ENCODE peak calls at places on chromosomes 11 and 22, in eight cellular contexts. One of them, this sample, is unnamed.

GRCh38 chr11:99020324-99021225 is at the start of gene CNTN5:
- DNase-seq in MM.1S: peak; percentile 91
- DNase-seq in GM23248: peak; percentile 22
- DNase-seq in PC-9: peak; percentile 19
- DNase-seq in PC-3: peak; percentile 41
- DNase-seq in SK-N-SH: peak; percentile 55
- DNase-seq in hepatocyte: peak; percentile 79
- DNase-seq in HCT116: no peak
- DNase-seq in this sample: no peak

GRCh38 chr11:97361812-97362378 is 972.1 kb downstream of the JRKL start:
- DNase-seq in MM.1S: no peak
- DNase-seq in GM23248: no peak
- DNase-seq in PC-9: no peak
- DNase-seq in PC-3: peak; percentile 81
- DNase-seq in SK-N-SH: no peak
- DNase-seq in hepatocyte: peak; percentile 4
- DNase-seq in HCT116: no peak
- DNase-seq in this sample: no peak

GRCh38 chr11:117823294-117823940 is 1.1 kb downstream of the FXYD2 start:
- DNase-seq in MM.1S: no peak
- DNase-seq in GM23248: no peak
- DNase-seq in PC-9: no peak
- DNase-seq in PC-3: no peak
- DNase-seq in SK-N-SH: no peak
- DNase-seq in hepatocyte: no peak
- DNase-seq in HCT116: no peak
- DNase-seq in this sample: no peak

GRCh38 chr11:45178890-45179663 is 32.6 kb downstream of the PRDM11 start:
- DNase-seq in MM.1S: no peak
- DNase-seq in GM23248: peak; percentile 41
- DNase-seq in PC-9: no peak
- DNase-seq in PC-3: no peak
- DNase-seq in SK-N-SH: no peak
- DNase-seq in hepatocyte: no peak
- DNase-seq in HCT116: no peak
- DNase-seq in this sample: peak; percentile 46

GRCh38 chr11:119093951-119094815 is 7.5 kb downstream of the DPAGT1 start:
- DNase-seq in MM.1S: no peak
- DNase-seq in GM23248: peak; percentile 68
- DNase-seq in PC-9: peak; percentile 25
- DNase-seq in PC-3: peak; percentile 39
- DNase-seq in SK-N-SH: peak; percentile 40
- DNase-seq in hepatocyte: peak; percentile 62
- DNase-seq in HCT116: no peak
- DNase-seq in this sample: peak; percentile 67

GRCh38 chr22:36806824-36807223 is 10.0 kb downstream of the PVALB start:
- DNase-seq in MM.1S: no peak
- DNase-seq in GM23248: no peak
- DNase-seq in PC-9: no peak
- DNase-seq in PC-3: no peak
- DNase-seq in SK-N-SH: no peak
- DNase-seq in hepatocyte: no peak
- DNase-seq in HCT116: no peak
- DNase-seq in this sample: no peak

GRCh38 chr11:10351768-10352641 is 47.1 kb downstream of the ADM start:
- DNase-seq in MM.1S: no peak
- DNase-seq in GM23248: peak; percentile 93
- DNase-seq in PC-9: peak; percentile 37
- DNase-seq in PC-3: peak; percentile 72
- DNase-seq in SK-N-SH: peak; percentile 38
- DNase-seq in hepatocyte: peak; percentile 79
- DNase-seq in HCT116: no peak
- DNase-seq in this sample: no peak

GRCh38 chr11:67631427-67631826 is 1.7 kb upstream of the NUDT8 start:
- DNase-seq in MM.1S: no peak
- DNase-seq in GM23248: no peak
- DNase-seq in PC-9: no peak
- DNase-seq in PC-3: no peak
- DNase-seq in SK-N-SH: no peak
- DNase-seq in hepatocyte: no peak
- DNase-seq in HCT116: no peak
- DNase-seq in this sample: no peak

GRCh38 chr11:75768112-75768908 is at the start of gene DGAT2:
- DNase-seq in MM.1S: peak; percentile 85
- DNase-seq in GM23248: peak; percentile 90
- DNase-seq in PC-9: peak; percentile 75
- DNase-seq in PC-3: peak; percentile 82
- DNase-seq in SK-N-SH: peak; percentile 93
- DNase-seq in hepatocyte: peak; percentile 92
- DNase-seq in HCT116: peak; percentile 47
- DNase-seq in this sample: peak; percentile 90

GRCh38 chr22:50173221-50173982 is 2.9 kb downstream of the PANX2 start:
- DNase-seq in MM.1S: no peak
- DNase-seq in GM23248: no peak
- DNase-seq in PC-9: no peak
- DNase-seq in PC-3: no peak
- DNase-seq in SK-N-SH: no peak
- DNase-seq in hepatocyte: no peak
- DNase-seq in HCT116: no peak
- DNase-seq in this sample: peak; percentile 76

GRCh38 chr11:33410086-33410765 is 153.0 kb downstream of the HIPK3 start:
- DNase-seq in MM.1S: no peak
- DNase-seq in GM23248: no peak
- DNase-seq in PC-9: no peak
- DNase-seq in PC-3: no peak
- DNase-seq in SK-N-SH: no peak
- DNase-seq in hepatocyte: no peak
- DNase-seq in HCT116: no peak
- DNase-seq in this sample: no peak

GRCh38 chr11:469684-470667 is 19.9 kb downstream of the PTDSS2 start:
- DNase-seq in MM.1S: no peak
- DNase-seq in GM23248: peak; percentile 93
- DNase-seq in PC-9: no peak
- DNase-seq in PC-3: peak; percentile 34
- DNase-seq in SK-N-SH: peak; percentile 35
- DNase-seq in hepatocyte: peak; percentile 91
- DNase-seq in HCT116: no peak
- DNase-seq in this sample: no peak

GRCh38 chr11:613369-613968 is 2.3 kb downstream of the IRF7 start:
- DNase-seq in MM.1S: no peak
- DNase-seq in GM23248: no peak
- DNase-seq in PC-9: peak; percentile 60
- DNase-seq in PC-3: peak; percentile 70
- DNase-seq in SK-N-SH: peak; percentile 88
- DNase-seq in hepatocyte: peak; percentile 89
- DNase-seq in HCT116: peak; percentile 59
- DNase-seq in this sample: peak; percentile 86

GRCh38 chr11:110032257-110032656 is 60.9 kb upstream of the ZC3H12C start:
- DNase-seq in MM.1S: peak; percentile 23
- DNase-seq in GM23248: no peak
- DNase-seq in PC-9: no peak
- DNase-seq in PC-3: no peak
- DNase-seq in SK-N-SH: no peak
- DNase-seq in hepatocyte: no peak
- DNase-seq in HCT116: no peak
- DNase-seq in this sample: no peak
- H3K9me2 ChIP-seq in MM.1S: no peaks in the 10 kb centered on the region
- H3K9me2 ChIP-seq in GM23248: no peaks in the 10 kb centered on the region
- H3K9me2 ChIP-seq in PC-9: no peaks in the 10 kb centered on the region
- H3K9me2 ChIP-seq in PC-3: no peaks in the 10 kb centered on the region
- H3K9me2 ChIP-seq in SK-N-SH: no peaks in the 10 kb centered on the region
- H3K9me2 ChIP-seq in hepatocyte: no peaks in the 10 kb centered on the region
- H3K9me2 ChIP-seq in HCT116: no peaks in the 10 kb centered on the region
- H3K9me2 ChIP-seq in this sample: no peaks in the 10 kb centered on the region

GRCh38 chr22:38353142-38353629 is 36.0 kb upstream of the CSNK1E start:
- DNase-seq in MM.1S: peak; percentile 30
- DNase-seq in GM23248: peak; percentile 75
- DNase-seq in PC-9: peak; percentile 85
- DNase-seq in PC-3: peak; percentile 63
- DNase-seq in SK-N-SH: peak; percentile 88
- DNase-seq in hepatocyte: peak; percentile 75
- DNase-seq in HCT116: peak; percentile 8
- DNase-seq in this sample: peak; percentile 81
- H3K4me2 ChIP-seq in MM.1S: no peak overlapping the region
- H3K4me2 ChIP-seq in GM23248: no peak overlapping the region
- H3K4me2 ChIP-seq in PC-9: no peak overlapping the region
- H3K4me2 ChIP-seq in PC-3: no peak overlapping the region
- H3K4me2 ChIP-seq in SK-N-SH: no peak overlapping the region
- H3K4me2 ChIP-seq in hepatocyte: no peak overlapping the region
- H3K4me2 ChIP-seq in HCT116: no peak overlapping the region
- H3K4me2 ChIP-seq in this sample: no peak overlapping the region

GRCh38 chr11:11982975-11983374 is 25.5 kb downstream of the DKK3 start:
- DNase-seq in MM.1S: no peak
- DNase-seq in GM23248: peak; percentile 84
- DNase-seq in PC-9: no peak
- DNase-seq in PC-3: peak; percentile 71
- DNase-seq in SK-N-SH: no peak
- DNase-seq in hepatocyte: no peak
- DNase-seq in HCT116: no peak
- DNase-seq in this sample: no peak

GRCh38 chr11:11984563-11984962 is 23.9 kb downstream of the DKK3 start:
- DNase-seq in MM.1S: no peak
- DNase-seq in GM23248: peak; percentile 45
- DNase-seq in PC-9: no peak
- DNase-seq in PC-3: no peak
- DNase-seq in SK-N-SH: no peak
- DNase-seq in hepatocyte: no peak
- DNase-seq in HCT116: no peak
- DNase-seq in this sample: no peak

GRCh38 chr11:11982461-11982860 is 26.0 kb downstream of the DKK3 start:
- DNase-seq in MM.1S: no peak
- DNase-seq in GM23248: no peak
- DNase-seq in PC-9: no peak
- DNase-seq in PC-3: no peak
- DNase-seq in SK-N-SH: no peak
- DNase-seq in hepatocyte: no peak
- DNase-seq in HCT116: no peak
- DNase-seq in this sample: no peak

GRCh38 chr11:11981840-11982239 is 26.6 kb downstream of the DKK3 start:
- DNase-seq in MM.1S: no peak
- DNase-seq in GM23248: no peak
- DNase-seq in PC-9: no peak
- DNase-seq in PC-3: no peak
- DNase-seq in SK-N-SH: no peak
- DNase-seq in hepatocyte: no peak
- DNase-seq in HCT116: no peak
- DNase-seq in this sample: no peak

DNA sequence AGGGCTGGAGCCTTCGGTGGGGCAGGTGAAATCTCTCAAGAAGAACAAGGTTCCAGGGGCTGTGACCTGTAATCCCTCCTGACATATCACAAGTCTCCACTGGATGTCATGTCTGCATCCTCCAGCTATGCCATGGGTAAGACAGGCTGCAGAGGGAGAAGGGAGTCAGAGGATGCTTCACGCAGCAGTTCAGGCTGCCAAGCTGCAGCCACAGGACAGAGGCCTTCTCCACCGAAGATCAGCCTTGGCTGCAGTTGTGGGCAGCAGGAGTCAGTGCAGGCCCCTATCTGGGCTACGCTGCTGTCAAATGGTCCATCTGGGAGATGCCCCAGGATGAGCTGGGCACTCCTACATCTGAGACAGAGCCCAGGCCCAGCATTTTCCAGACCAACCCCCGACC is 25.0 kb downstream of the DKK3 start:
- DNase-seq in MM.1S: no peak
- DNase-seq in GM23248: peak; percentile 60
- DNase-seq in PC-9: no peak
- DNase-seq in PC-3: no peak
- DNase-seq in SK-N-SH: no peak
- DNase-seq in hepatocyte: no peak
- DNase-seq in HCT116: no peak
- DNase-seq in this sample: no peak
- H3K27ac ChIP-seq in MM.1S: no peak overlapping the region
- H3K27ac ChIP-seq in GM23248: peak overlapping the region; percentile 96
- H3K27ac ChIP-seq in PC-9: no peak overlapping the region
- H3K27ac ChIP-seq in PC-3: peak overlapping the region; percentile 63
- H3K27ac ChIP-seq in SK-N-SH: peak overlapping the region; percentile 99
- H3K27ac ChIP-seq in hepatocyte: no peak overlapping the region
- H3K27ac ChIP-seq in HCT116: no peak overlapping the region
- H3K27ac ChIP-seq in this sample: no peak overlapping the region

GRCh38 chr11:132898676-132899075 is 633.6 kb downstream of the OPCML start:
- DNase-seq in MM.1S: no peak
- DNase-seq in GM23248: no peak
- DNase-seq in PC-9: no peak
- DNase-seq in PC-3: no peak
- DNase-seq in SK-N-SH: no peak
- DNase-seq in hepatocyte: no peak
- DNase-seq in HCT116: no peak
- DNase-seq in this sample: no peak
- H3K9me2 ChIP-seq in MM.1S: no peaks in the 10 kb centered on the region
- H3K9me2 ChIP-seq in GM23248: no peaks in the 10 kb centered on the region
- H3K9me2 ChIP-seq in PC-9: no peaks in the 10 kb centered on the region
- H3K9me2 ChIP-seq in PC-3: no peaks in the 10 kb centered on the region
- H3K9me2 ChIP-seq in SK-N-SH: no peaks in the 10 kb centered on the region
- H3K9me2 ChIP-seq in hepatocyte: no peaks in the 10 kb centered on the region
- H3K9me2 ChIP-seq in HCT116: no peaks in the 10 kb centered on the region
- H3K9me2 ChIP-seq in this sample: no peaks in the 10 kb centered on the region

DNA sequence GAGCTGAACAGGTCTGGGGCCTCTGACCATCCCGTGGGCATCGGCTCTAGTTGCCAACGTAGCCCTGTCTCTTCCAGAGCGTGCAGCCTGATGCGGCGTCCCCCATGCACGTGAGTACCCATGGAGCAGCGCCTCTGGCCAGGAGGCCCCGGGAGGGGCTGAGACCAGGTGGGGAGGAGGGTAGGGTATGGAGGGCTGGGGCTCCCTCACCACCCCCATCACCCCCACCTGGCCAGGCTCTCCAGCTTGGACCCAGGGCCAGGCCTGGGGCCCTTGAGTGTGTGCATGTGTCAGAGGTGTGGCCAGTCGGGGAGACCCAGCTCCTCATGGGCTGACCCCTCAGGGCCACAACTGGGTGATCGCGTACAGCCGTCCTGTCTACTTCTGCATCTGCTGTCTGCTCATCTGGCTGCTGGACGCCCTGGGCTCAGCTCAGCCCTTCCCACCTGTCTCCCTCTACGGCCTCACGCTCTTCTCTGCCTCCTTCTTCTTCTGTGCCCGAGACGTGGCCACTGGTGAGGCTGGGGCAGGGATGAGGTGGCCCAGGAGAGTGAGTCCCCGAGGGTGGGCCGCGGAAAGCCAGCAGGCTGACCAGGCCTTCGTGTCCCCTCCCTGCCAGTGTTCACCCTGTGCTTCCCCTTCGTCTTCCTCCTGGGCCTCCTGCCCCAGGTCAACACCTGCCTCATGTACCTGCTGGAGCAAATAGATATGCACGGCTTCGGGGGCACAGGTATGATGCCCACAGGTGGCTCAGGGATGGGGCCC is 8.5 kb downstream of the PCNX3 start:
- DNase-seq in MM.1S: no peak
- DNase-seq in GM23248: no peak
- DNase-seq in PC-9: no peak
- DNase-seq in PC-3: no peak
- DNase-seq in SK-N-SH: no peak
- DNase-seq in hepatocyte: no peak
- DNase-seq in HCT116: no peak
- DNase-seq in this sample: no peak
- H3K4me2 ChIP-seq in MM.1S: no peak overlapping the region
- H3K4me2 ChIP-seq in GM23248: no peak overlapping the region
- H3K4me2 ChIP-seq in PC-9: no peak overlapping the region
- H3K4me2 ChIP-seq in PC-3: no peak overlapping the region
- H3K4me2 ChIP-seq in SK-N-SH: no peak overlapping the region
- H3K4me2 ChIP-seq in hepatocyte: no peak overlapping the region
- H3K4me2 ChIP-seq in HCT116: no peak overlapping the region
- H3K4me2 ChIP-seq in this sample: no peak overlapping the region